ENCODE peak calls at places on chromosomes 2 and 18, in eight cellular contexts. K, B, V, N, X, L, E and G are unnamed samples.

GRCh38 chr2:109435066-109435690 is 178.6 kb downstream of the SEPTIN10 start:
- DNase-seq in V (no peak), N (no peak), X (no peak), E (no peak), K (no peak), B (no peak), L (no peak), G (no peak)

GRCh38 chr2:210195066-210195852 is 24.1 kb upstream of the KANSL1L start:
- DNase-seq in K (peak; percentile 62), E (no peak), L (peak; percentile 58), B (no peak), V (no peak), N (no peak), X (no peak), G (peak; percentile 73)

GRCh38 chr2:47534179-47534919 is 131.4 kb downstream of the MSH2 start:
- DNase-seq in K (peak; percentile 85), N (peak; percentile 26), B (no peak), X (no peak), L (peak; percentile 89), E (no peak), V (peak; percentile 25), G (peak; percentile 93)

GRCh38 chr2:121071058-121071504 is 213.9 kb downstream of the TFCP2L1 start:
- DNase-seq in E (no peak), L (peak; percentile 31), V (peak; percentile 74), X (no peak), B (no peak), K (peak; percentile 45), N (peak; percentile 70), G (peak; percentile 72)

GRCh38 chr2:64311191-64311910 is 142.6 kb upstream of the LGALSL start:
- DNase-seq in X (no peak), V (no peak), N (no peak), E (no peak), B (no peak), L (no peak), K (no peak), G (no peak)

GRCh38 chr18:76530846-76531245 is 35.8 kb upstream of the ZNF516 start:
- DNase-seq in L (no peak), V (no peak), X (no peak), N (no peak), B (no peak), E (no peak), K (no peak), G (no peak)

GRCh38 chr2:28683100-28683706 is 68.4 kb upstream of the PPP1CB start:
- DNase-seq in N (peak; percentile 52), L (peak; percentile 86), V (no peak), K (peak; percentile 89), B (no peak), X (no peak), E (peak; percentile 72), G (peak; percentile 89)

GRCh38 chr2:23477392-23477791 is 92.4 kb downstream of the KLHL29 start:
- DNase-seq in B (no peak), V (no peak), K (no peak), N (no peak), X (no peak), L (no peak), E (no peak), G (no peak)

GRCh38 chr2:148716378-148716777 is 71.8 kb downstream of the EPC2 start:
- DNase-seq in V (no peak), X (no peak), B (no peak), L (no peak), E (no peak), N (no peak), K (no peak), G (no peak)

GRCh38 chr2:118711603-118712002 is 135.8 kb downstream of the EN1 start:
- DNase-seq in K (no peak), N (no peak), B (no peak), L (no peak), X (no peak), E (no peak), V (no peak), G (no peak)

GRCh38 chr2:242022550-242023290 is 153.2 kb downstream of the RTP5 start:
- DNase-seq in E (no peak), V (no peak), K (no peak), X (no peak), N (no peak), B (no peak), L (no peak), G (no peak)